ENCODE peak calls at places on chromosomes 7 and 10, in ten cellular contexts. H is hepatocyte, O is AG10803, C is colonic mucosa, A is GM06990, J is thoracic aorta, T is epithelial cell of esophagus, Q is astrocyte of the spinal cord, I is RWPE2, R is ovary. B is an unnamed sample.
A peak's percentile ranks its signal among the peaks of the same experiment; 100 is the strongest.

GRCh38 chr10:125041856-125042506 is 100.1 kb downstream of the ZRANB1 start:
- DNase-seq in H (no peak), O (peak; percentile 15), C (no peak), A (no peak), J (no peak), T (no peak), Q (no peak), I (no peak), R (no peak), B (no peak)

GRCh38 chr7:6271694-6272371 is 591 bp downstream of the CYTH3 start:
- DNase-seq in H (peak; percentile 19), O (no peak), C (peak; percentile 51), A (no peak), J (no peak), T (no peak), Q (no peak), I (no peak), R (peak; percentile 34), B (no peak)

GRCh38 chr10:63671317-63671937 is 150.2 kb downstream of the REEP3 start:
- DNase-seq in H (peak; percentile 24), O (peak; percentile 90), C (no peak), A (no peak), J (no peak), T (no peak), Q (peak; percentile 78), I (no peak), R (no peak), B (no peak)

GRCh38 chr10:14478639-14479038 is 147.9 kb upstream of the FRMD4A start:
- DNase-seq in H (peak; percentile 71), O (peak; percentile 84), C (no peak), A (no peak), J (no peak), T (peak; percentile 59), Q (peak; percentile 91), I (no peak), R (peak; percentile 65), B (peak; percentile 90)

GRCh38 chr7:100503350-100503735 is 19.6 kb downstream of the NYAP1 start:
- DNase-seq in H (peak; percentile 12), O (peak; percentile 41), C (no peak), A (no peak), J (no peak), T (no peak), Q (no peak), I (no peak), R (no peak), B (no peak)

GRCh38 chr7:99042957-99043356 is 101.0 kb downstream of the SMURF1 start:
- DNase-seq in H (no peak), O (no peak), C (peak; percentile 11), A (no peak), J (no peak), T (no peak), Q (peak; percentile 50), I (no peak), R (no peak), B (no peak)

GRCh38 chr7:74725840-74726239 is 48.0 kb upstream of the NCF1 start:
- DNase-seq in H (no peak), O (no peak), C (no peak), A (no peak), J (no peak), T (no peak), Q (no peak), I (no peak), R (no peak), B (no peak)

GRCh38 chr7:81447351-81447952 is 322.4 kb downstream of the HGF start:
- DNase-seq in H (peak; percentile 69), O (peak; percentile 68), C (peak; percentile 48), A (no peak), J (no peak), T (peak; percentile 75), Q (peak; percentile 70), I (no peak), R (no peak), B (no peak)

GRCh38 chr10:12771956-12772355 is 229.6 kb downstream of the CCDC3 start:
- DNase-seq in H (no peak), O (no peak), C (no peak), A (no peak), J (no peak), T (no peak), Q (no peak), I (no peak), R (no peak), B (no peak)

DNA sequence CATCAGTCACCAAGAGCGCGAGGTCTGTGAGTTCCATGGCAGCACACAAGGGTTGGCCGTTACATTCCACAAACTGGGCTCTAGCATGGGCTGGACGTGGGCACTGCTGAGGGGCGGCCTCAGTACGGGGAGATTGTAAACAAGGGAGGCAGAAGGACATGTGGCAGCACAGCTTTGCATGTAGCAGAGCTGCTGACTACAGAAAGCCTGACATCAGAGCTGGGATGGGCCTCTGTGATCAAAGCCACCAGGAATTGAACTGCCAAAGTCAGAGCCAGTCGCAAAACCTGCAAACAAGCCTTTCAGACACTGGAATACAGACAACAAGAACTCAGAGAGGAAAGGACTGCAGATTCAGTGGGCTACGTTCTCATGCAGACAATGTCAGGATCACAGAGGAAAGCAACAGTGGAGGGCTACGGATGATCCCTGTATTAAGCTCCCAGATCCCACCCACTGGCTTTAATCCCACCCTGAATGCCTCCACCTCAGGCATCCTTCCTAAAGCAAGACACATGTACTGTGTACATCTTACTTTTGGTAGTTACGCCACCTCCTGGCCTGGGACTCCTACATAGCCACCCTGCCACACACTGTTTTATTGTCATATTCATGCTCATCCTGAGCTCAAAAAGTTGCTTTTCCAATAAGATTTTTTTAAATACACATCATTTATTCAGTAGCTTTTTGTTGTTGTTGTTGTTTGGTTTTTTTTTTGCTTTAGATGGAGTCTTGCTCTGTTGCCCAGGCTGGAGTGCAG is 291.1 kb upstream of the IMMP2L start:
- DNase-seq in H (no peak), O (peak; percentile 32), C (no peak), A (no peak), J (no peak), T (no peak), Q (no peak), I (no peak), R (no peak), B (no peak)
- TF ChIP-seq CTCF in H (peak; percentile 23), O (peak; percentile 53), C (no peak), A (peak; percentile 21), J (no peak), T (peak; percentile 13), Q (peak; percentile 33), I (no peak), R (no peak), B (peak; percentile 29)

DNA sequence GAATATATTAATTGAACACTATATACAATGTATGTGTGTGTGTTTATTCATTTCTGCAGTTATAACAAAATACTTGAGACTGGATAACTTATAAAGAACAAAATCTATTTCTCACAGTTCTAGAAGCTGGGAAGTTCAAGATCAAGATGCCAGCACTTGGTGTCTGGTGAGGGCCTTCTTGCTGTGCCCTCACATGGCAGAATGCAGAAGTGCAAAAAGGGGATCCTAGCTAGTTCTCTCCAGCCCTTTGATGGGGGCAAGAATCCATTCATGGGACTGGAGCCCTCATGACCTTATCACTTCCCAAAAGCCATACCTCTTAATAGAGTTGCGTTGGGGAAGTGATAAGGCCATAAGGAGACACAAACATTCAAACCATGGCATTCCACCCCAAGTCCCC is 8.4 kb downstream of the GRB10 start:
- DNase-seq in H (no peak), O (no peak), C (no peak), A (no peak), J (no peak), T (no peak), Q (no peak), I (no peak), R (no peak), B (no peak)
- TF ChIP-seq CTCF in H (no peak), O (no peak), C (no peak), A (no peak), J (no peak), T (no peak), Q (no peak), I (no peak), R (no peak), B (no peak)

DNA sequence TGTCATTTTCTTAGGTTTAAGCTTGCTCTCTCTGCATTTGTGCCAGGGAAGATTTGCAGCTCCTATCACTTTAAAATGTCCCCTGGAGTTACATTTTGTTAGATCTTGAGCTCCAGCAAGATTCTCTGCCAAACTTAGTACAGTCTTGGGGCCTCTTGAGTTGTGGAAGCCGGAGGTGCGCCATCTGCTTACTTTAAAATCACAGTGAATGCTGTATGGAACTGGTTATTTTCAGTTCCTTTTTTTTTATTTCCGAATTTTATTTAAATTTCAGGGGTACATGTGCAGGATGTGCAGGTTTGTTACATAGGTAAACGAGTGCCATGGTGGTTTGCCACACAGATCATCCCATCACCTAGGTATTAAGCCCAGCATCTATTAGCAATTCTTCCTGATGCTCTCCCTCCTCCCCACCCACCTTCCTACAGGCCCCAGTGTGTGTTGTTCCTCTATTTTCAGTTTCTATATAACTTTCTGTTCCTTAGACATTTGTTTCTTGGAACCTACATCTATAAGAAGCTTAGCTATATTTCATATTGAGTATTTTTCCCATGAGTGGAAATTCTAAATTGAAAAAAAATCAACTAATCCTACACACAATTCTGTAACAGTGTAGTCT is 114.4 kb upstream of the CREB5 start:
- DNase-seq in H (no peak), O (no peak), C (no peak), A (no peak), J (no peak), T (no peak), Q (no peak), I (no peak), R (no peak), B (no peak)
- TF ChIP-seq CTCF in H (no peak), O (no peak), C (no peak), A (no peak), J (no peak), T (no peak), Q (no peak), I (no peak), R (no peak), B (no peak)

GRCh38 chr7:32071466-32072091 is 1.4 kb upstream of the PDE1C start:
- DNase-seq in H (no peak), O (no peak), C (no peak), A (no peak), J (no peak), T (no peak), Q (no peak), I (no peak), R (no peak), B (no peak)

GRCh38 chr7:32070406-32071360 is at the start of gene PDE1C:
- DNase-seq in H (peak; percentile 21), O (peak; percentile 30), C (no peak), A (no peak), J (no peak), T (no peak), Q (peak; percentile 40), I (no peak), R (peak; percentile 28), B (peak; percentile 85)

GRCh38 chr7:32073533-32073932 is 3.3 kb upstream of the PDE1C start:
- DNase-seq in H (no peak), O (peak; percentile 65), C (no peak), A (no peak), J (no peak), T (no peak), Q (no peak), I (no peak), R (no peak), B (no peak)

GRCh38 chr7:32070051-32070405 is 179 bp downstream of the PDE1C start:
- DNase-seq in H (no peak), O (no peak), C (no peak), A (no peak), J (no peak), T (no peak), Q (peak; percentile 18), I (no peak), R (no peak), B (no peak)

DNA sequence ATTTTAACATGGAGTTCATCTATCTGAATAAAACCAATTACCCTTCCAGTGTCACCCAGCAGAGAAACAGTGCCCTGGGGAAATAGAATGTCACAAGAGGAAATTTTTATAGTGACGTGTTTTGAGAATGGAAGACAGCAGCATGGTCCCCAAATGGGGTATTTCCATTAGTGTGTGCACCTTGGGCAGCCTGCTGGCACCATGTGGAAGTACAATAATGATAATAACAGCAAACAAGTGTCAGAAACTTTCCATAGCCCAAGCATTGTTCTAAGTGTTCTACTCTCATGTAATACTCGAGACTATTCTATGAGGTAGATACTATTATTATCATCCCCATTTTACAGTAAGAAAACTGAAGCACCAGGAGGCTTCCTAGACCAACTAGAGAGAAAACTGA is 2.2 kb upstream of the PDE1C start:
- DNase-seq in H (no peak), O (no peak), C (no peak), A (no peak), J (no peak), T (no peak), Q (no peak), I (no peak), R (no peak), B (no peak)
- TF ChIP-seq CTCF in H (no peak), O (no peak), C (no peak), A (peak; percentile 22), J (no peak), T (no peak), Q (peak; percentile 20), I (no peak), R (no peak), B (peak; percentile 47)

B was measured in osteocyte.